ENCODE peak calls at places on chromosome 20, in four cellular contexts. One of them, this sample, is unnamed.
A peak's percentile ranks its signal among the peaks of the same experiment; 100 is the strongest.

GRCh38 chr20:13220194-13220856 is 749 bp upstream of the ISM1 start:
- DNase-seq in BE2C: peak; percentile 23
- DNase-seq in fibroblast of lung: peak; percentile 10
- DNase-seq in psoas muscle: peak; percentile 69
- DNase-seq in this sample: peak; percentile 52

GRCh38 chr20:37803476-37804307 is 99.2 kb upstream of the VSTM2L start:
- DNase-seq in psoas muscle: no peak
- DNase-seq in BE2C: no peak
- DNase-seq in fibroblast of lung: no peak
- DNase-seq in this sample: no peak

GRCh38 chr20:47281376-47281775 is 75.1 kb downstream of the ZMYND8 start:
- DNase-seq in BE2C: no peak
- DNase-seq in fibroblast of lung: no peak
- DNase-seq in psoas muscle: no peak
- DNase-seq in this sample: no peak

GRCh38 chr20:12617076-12617475 is 391.7 kb upstream of the SPTLC3 start:
- DNase-seq in BE2C: no peak
- DNase-seq in fibroblast of lung: no peak
- DNase-seq in psoas muscle: no peak
- DNase-seq in this sample: no peak

GRCh38 chr20:53750827-53751393 is 157.3 kb upstream of the ZNF217 start:
- DNase-seq in fibroblast of lung: peak; percentile 84
- DNase-seq in psoas muscle: no peak
- DNase-seq in BE2C: peak; percentile 89
- DNase-seq in this sample: no peak

GRCh38 chr20:40218296-40218955 is 470.6 kb downstream of the MAFB start:
- DNase-seq in fibroblast of lung: no peak
- DNase-seq in BE2C: no peak
- DNase-seq in psoas muscle: no peak
- DNase-seq in this sample: no peak

GRCh38 chr20:35327074-35327976 is 35.1 kb upstream of the FAM83C start:
- DNase-seq in psoas muscle: no peak
- DNase-seq in BE2C: no peak
- DNase-seq in fibroblast of lung: no peak
- DNase-seq in this sample: peak; percentile 90

GRCh38 chr20:37356387-37356786 is 10.4 kb downstream of the SRC start:
- DNase-seq in fibroblast of lung: peak; percentile 31
- DNase-seq in psoas muscle: peak; percentile 68
- DNase-seq in BE2C: no peak
- DNase-seq in this sample: no peak

GRCh38 chr20:47679462-47679861 is 105.8 kb downstream of the SULF2 start:
- DNase-seq in fibroblast of lung: no peak
- DNase-seq in BE2C: no peak
- DNase-seq in psoas muscle: no peak
- DNase-seq in this sample: no peak

GRCh38 chr20:18705490-18705889 is 108.1 kb upstream of the SCP2D1 start:
- DNase-seq in BE2C: no peak
- DNase-seq in psoas muscle: no peak
- DNase-seq in fibroblast of lung: peak; percentile 93
- DNase-seq in this sample: no peak

GRCh38 chr20:13271977-13272975 is 51.2 kb downstream of the ISM1 start:
- DNase-seq in psoas muscle: peak; percentile 19
- DNase-seq in fibroblast of lung: no peak
- DNase-seq in BE2C: no peak
- DNase-seq in this sample: no peak

GRCh38 chr20:33852971-33853813 is 42.0 kb downstream of the CHMP4B start:
- DNase-seq in psoas muscle: no peak
- DNase-seq in BE2C: no peak
- DNase-seq in fibroblast of lung: peak; percentile 73
- DNase-seq in this sample: no peak

GRCh38 chr20:41050361-41051019 is 21.9 kb downstream of the TOP1 start:
- DNase-seq in psoas muscle: no peak
- DNase-seq in BE2C: no peak
- DNase-seq in fibroblast of lung: peak; percentile 72
- DNase-seq in this sample: no peak

GRCh38 chr20:56229821-56230220 is 18.7 kb upstream of the MC3R start:
- DNase-seq in psoas muscle: no peak
- DNase-seq in BE2C: no peak
- DNase-seq in fibroblast of lung: no peak
- DNase-seq in this sample: no peak

GRCh38 chr20:57829336-57829735 is 119.5 kb upstream of the PMEPA1 start:
- DNase-seq in BE2C: no peak
- DNase-seq in psoas muscle: no peak
- DNase-seq in fibroblast of lung: no peak
- DNase-seq in this sample: no peak
- H3K4me3 ChIP-seq in BE2C: no peak overlapping the region
- H3K4me3 ChIP-seq in psoas muscle: no peak overlapping the region
- H3K4me3 ChIP-seq in fibroblast of lung: no peak overlapping the region
- H3K4me3 ChIP-seq in this sample: no peak overlapping the region

GRCh38 chr20:4689224-4689623 is 32.5 kb upstream of the PRND start:
- DNase-seq in fibroblast of lung: no peak
- DNase-seq in BE2C: no peak
- DNase-seq in psoas muscle: no peak
- DNase-seq in this sample: no peak
- H3K4me1 ChIP-seq in fibroblast of lung: no peaks in the 10 kb centered on the region
- H3K4me1 ChIP-seq in BE2C: no peaks in the 10 kb centered on the region
- H3K4me1 ChIP-seq in psoas muscle: peaks cover 54% of the 10 kb centered on the region
- H3K4me1 ChIP-seq in this sample: peaks cover 8% of the 10 kb centered on the region

DNA sequence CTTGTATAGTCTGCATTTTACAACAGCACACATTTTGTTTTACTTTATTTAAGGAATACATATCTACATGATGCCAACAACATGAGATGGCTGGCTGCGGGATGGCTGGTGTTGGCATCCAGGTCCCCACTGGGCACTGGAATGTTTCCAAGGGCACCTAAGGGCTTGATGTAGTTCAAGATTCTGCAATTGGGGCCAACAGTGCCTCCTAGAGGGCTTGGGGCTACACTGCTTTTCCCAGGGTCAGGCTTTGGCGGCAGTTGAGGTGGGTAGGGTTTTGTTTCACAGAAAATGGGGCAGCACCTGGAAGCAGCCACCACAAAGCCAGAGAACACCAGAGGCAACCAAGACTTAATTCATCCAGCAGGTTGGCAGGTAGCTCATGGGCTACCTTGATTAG is 202.2 kb upstream of the PRND start:
- DNase-seq in psoas muscle: no peak
- DNase-seq in BE2C: no peak
- DNase-seq in fibroblast of lung: no peak
- DNase-seq in this sample: no peak
- TF ChIP-seq CTCF in psoas muscle: no peak
- TF ChIP-seq CTCF in BE2C: peak; percentile 34
- TF ChIP-seq CTCF in fibroblast of lung: peak; percentile 41
- TF ChIP-seq CTCF in this sample: no peak

DNA sequence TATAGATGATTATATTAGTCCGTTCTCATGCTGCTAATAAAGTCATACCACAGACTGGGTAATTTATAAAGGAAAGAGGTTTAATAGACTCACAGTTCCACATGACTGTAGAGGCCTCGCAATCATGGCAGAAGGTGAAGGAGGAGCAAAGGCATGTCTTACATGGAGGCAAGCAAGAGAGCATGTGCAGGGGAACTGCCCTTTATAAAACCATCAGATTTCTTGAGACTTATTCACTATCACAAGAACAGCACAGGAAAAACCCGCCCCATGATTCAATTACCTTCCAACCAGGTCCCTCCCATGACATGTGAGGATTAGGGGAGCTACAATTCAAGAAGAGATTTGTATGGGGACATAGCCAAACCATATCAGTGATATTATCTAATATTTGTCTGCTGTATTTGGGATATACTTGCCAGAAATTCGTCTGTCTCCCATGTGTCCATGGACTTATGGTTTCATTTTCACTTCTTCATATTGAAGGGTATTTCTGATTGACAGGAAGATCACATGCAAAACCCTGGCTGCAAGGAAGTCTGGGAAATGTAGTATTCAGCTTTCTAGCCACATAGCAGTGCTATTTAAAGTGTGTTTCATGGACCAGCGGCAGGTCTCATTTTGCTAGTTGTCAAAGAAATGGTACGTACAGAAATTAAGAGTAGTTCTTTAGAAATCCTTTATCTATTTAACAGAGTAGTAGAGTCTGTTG is 50.5 kb upstream of the PAK5 start:
- DNase-seq in BE2C: no peak
- DNase-seq in psoas muscle: no peak
- DNase-seq in fibroblast of lung: no peak
- DNase-seq in this sample: no peak
- H3K4me3 ChIP-seq in BE2C: peak overlapping the region; percentile 52
- H3K4me3 ChIP-seq in psoas muscle: no peak overlapping the region
- H3K4me3 ChIP-seq in fibroblast of lung: no peak overlapping the region
- H3K4me3 ChIP-seq in this sample: no peak overlapping the region

This sample was measured in mucosa of descending colon.